ENCODE peak calls at places on chromosome 20, in six cellular contexts. One of them, this sample, is unnamed.

GRCh38 chr20:35240083-35240913 is 13.8 kb downstream of the MMP24 start:
- DNase-seq in Calu3: no peak
- DNase-seq in suprapubic skin: no peak
- DNase-seq in thoracic aorta: no peak
- DNase-seq in OCI-LY7: no peak
- DNase-seq in nephron progenitor cell: no peak
- DNase-seq in this sample: no peak

GRCh38 chr20:35048739-35049138 is 43.9 kb downstream of the TRPC4AP start:
- DNase-seq in suprapubic skin: no peak
- DNase-seq in OCI-LY7: no peak
- DNase-seq in Calu3: no peak
- DNase-seq in thoracic aorta: no peak
- DNase-seq in nephron progenitor cell: no peak
- DNase-seq in this sample: no peak

GRCh38 chr20:56664791-56665190 is 35.7 kb downstream of the TFAP2C start:
- DNase-seq in OCI-LY7: no peak
- DNase-seq in suprapubic skin: no peak
- DNase-seq in Calu3: no peak
- DNase-seq in thoracic aorta: no peak
- DNase-seq in nephron progenitor cell: no peak
- DNase-seq in this sample: no peak

GRCh38 chr20:64049060-64049886 is at the start of gene SOX18:
- DNase-seq in Calu3: peak; percentile 52
- DNase-seq in suprapubic skin: no peak
- DNase-seq in thoracic aorta: no peak
- DNase-seq in OCI-LY7: no peak
- DNase-seq in nephron progenitor cell: peak; percentile 69
- DNase-seq in this sample: no peak

GRCh38 chr20:14568225-14568624 is 230.8 kb upstream of the FLRT3 start:
- DNase-seq in thoracic aorta: no peak
- DNase-seq in suprapubic skin: no peak
- DNase-seq in OCI-LY7: no peak
- DNase-seq in nephron progenitor cell: no peak
- DNase-seq in Calu3: no peak
- DNase-seq in this sample: no peak

GRCh38 chr20:37430778-37431460 is 85.0 kb downstream of the SRC start:
- DNase-seq in nephron progenitor cell: no peak
- DNase-seq in OCI-LY7: no peak
- DNase-seq in suprapubic skin: no peak
- DNase-seq in thoracic aorta: no peak
- DNase-seq in Calu3: no peak
- DNase-seq in this sample: no peak

GRCh38 chr20:51383891-51384510 is 158.5 kb downstream of the NFATC2 start:
- DNase-seq in suprapubic skin: no peak
- DNase-seq in Calu3: no peak
- DNase-seq in nephron progenitor cell: no peak
- DNase-seq in OCI-LY7: no peak
- DNase-seq in thoracic aorta: no peak
- DNase-seq in this sample: no peak

GRCh38 chr20:50815162-50815989 is 20.5 kb downstream of the BCAS4 start:
- DNase-seq in nephron progenitor cell: no peak
- DNase-seq in Calu3: peak; percentile 24
- DNase-seq in suprapubic skin: no peak
- DNase-seq in thoracic aorta: no peak
- DNase-seq in OCI-LY7: peak; percentile 92
- DNase-seq in this sample: no peak

GRCh38 chr20:8424986-8425385 is 292.9 kb downstream of the PLCB1 start:
- DNase-seq in nephron progenitor cell: no peak
- DNase-seq in OCI-LY7: no peak
- DNase-seq in thoracic aorta: no peak
- DNase-seq in suprapubic skin: no peak
- DNase-seq in Calu3: no peak
- DNase-seq in this sample: no peak

GRCh38 chr20:54650201-54650722 is 174.9 kb downstream of the DOK5 start:
- DNase-seq in Calu3: no peak
- DNase-seq in OCI-LY7: no peak
- DNase-seq in thoracic aorta: no peak
- DNase-seq in nephron progenitor cell: no peak
- DNase-seq in suprapubic skin: no peak
- DNase-seq in this sample: no peak

GRCh38 chr20:38337561-38338140 is 8.6 kb upstream of the LBP start:
- DNase-seq in suprapubic skin: no peak
- DNase-seq in Calu3: peak; percentile 64
- DNase-seq in thoracic aorta: no peak
- DNase-seq in nephron progenitor cell: peak; percentile 53
- DNase-seq in OCI-LY7: peak; percentile 29
- DNase-seq in this sample: peak; percentile 31

GRCh38 chr20:54212226-54212625 is 4.3 kb downstream of the PFDN4 start:
- DNase-seq in OCI-LY7: no peak
- DNase-seq in suprapubic skin: no peak
- DNase-seq in Calu3: no peak
- DNase-seq in thoracic aorta: no peak
- DNase-seq in nephron progenitor cell: no peak
- DNase-seq in this sample: no peak

GRCh38 chr20:50891138-50891537 is 40.1 kb downstream of the ADNP start:
- DNase-seq in suprapubic skin: no peak
- DNase-seq in nephron progenitor cell: no peak
- DNase-seq in Calu3: no peak
- DNase-seq in thoracic aorta: no peak
- DNase-seq in OCI-LY7: no peak
- DNase-seq in this sample: no peak

GRCh38 chr20:57272883-57273282 is 6.4 kb upstream of the BMP7 start:
- DNase-seq in nephron progenitor cell: no peak
- DNase-seq in Calu3: no peak
- DNase-seq in suprapubic skin: no peak
- DNase-seq in thoracic aorta: no peak
- DNase-seq in OCI-LY7: peak; percentile 67
- DNase-seq in this sample: no peak

GRCh38 chr20:6698056-6698455 is 69.4 kb upstream of the BMP2 start:
- DNase-seq in OCI-LY7: no peak
- DNase-seq in thoracic aorta: no peak
- DNase-seq in suprapubic skin: no peak
- DNase-seq in Calu3: peak; percentile 68
- DNase-seq in nephron progenitor cell: no peak
- DNase-seq in this sample: no peak

GRCh38 chr20:35243317-35243716 is 16.8 kb downstream of the MMP24 start:
- DNase-seq in Calu3: no peak
- DNase-seq in nephron progenitor cell: no peak
- DNase-seq in suprapubic skin: no peak
- DNase-seq in OCI-LY7: no peak
- DNase-seq in thoracic aorta: no peak
- DNase-seq in this sample: no peak

GRCh38 chr20:44839481-44839880 is 29.1 kb upstream of the RIMS4 start:
- DNase-seq in nephron progenitor cell: no peak
- DNase-seq in Calu3: no peak
- DNase-seq in suprapubic skin: no peak
- DNase-seq in thoracic aorta: no peak
- DNase-seq in OCI-LY7: no peak
- DNase-seq in this sample: no peak

GRCh38 chr20:33516882-33517281 is 27.0 kb downstream of the CBFA2T2 start:
- DNase-seq in nephron progenitor cell: no peak
- DNase-seq in suprapubic skin: no peak
- DNase-seq in OCI-LY7: peak; percentile 22
- DNase-seq in Calu3: no peak
- DNase-seq in thoracic aorta: no peak
- DNase-seq in this sample: no peak

GRCh38 chr20:12170406-12170805 is 252.7 kb downstream of the BTBD3 start:
- DNase-seq in suprapubic skin: no peak
- DNase-seq in OCI-LY7: no peak
- DNase-seq in nephron progenitor cell: no peak
- DNase-seq in thoracic aorta: no peak
- DNase-seq in Calu3: no peak
- DNase-seq in this sample: no peak

GRCh38 chr20:34015401-34016335 is 22.0 kb downstream of the RALY start:
- DNase-seq in nephron progenitor cell: no peak
- DNase-seq in suprapubic skin: no peak
- DNase-seq in thoracic aorta: no peak
- DNase-seq in OCI-LY7: no peak
- DNase-seq in Calu3: no peak
- DNase-seq in this sample: no peak

GRCh38 chr20:50015993-50016770 is 33.4 kb downstream of the SNAI1 start:
- DNase-seq in OCI-LY7: no peak
- DNase-seq in suprapubic skin: no peak
- DNase-seq in Calu3: no peak
- DNase-seq in thoracic aorta: no peak
- DNase-seq in nephron progenitor cell: peak; percentile 61
- DNase-seq in this sample: no peak

GRCh38 chr20:52098186-52098585 is 93.4 kb downstream of the ZFP64 start:
- DNase-seq in thoracic aorta: no peak
- DNase-seq in nephron progenitor cell: no peak
- DNase-seq in suprapubic skin: no peak
- DNase-seq in OCI-LY7: no peak
- DNase-seq in Calu3: no peak
- DNase-seq in this sample: no peak

GRCh38 chr20:833121-833449 is 430 bp upstream of the FAM110A start:
- DNase-seq in thoracic aorta: no peak
- DNase-seq in nephron progenitor cell: no peak
- DNase-seq in Calu3: no peak
- DNase-seq in OCI-LY7: no peak
- DNase-seq in suprapubic skin: no peak
- DNase-seq in this sample: no peak

GRCh38 chr20:835220-836045 is 1.9 kb downstream of the FAM110A start:
- DNase-seq in suprapubic skin: no peak
- DNase-seq in OCI-LY7: peak; percentile 35
- DNase-seq in nephron progenitor cell: no peak
- DNase-seq in Calu3: no peak
- DNase-seq in thoracic aorta: no peak
- DNase-seq in this sample: no peak

GRCh38 chr20:834151-834747 is 734 bp downstream of the FAM110A start:
- DNase-seq in Calu3: no peak
- DNase-seq in nephron progenitor cell: no peak
- DNase-seq in thoracic aorta: no peak
- DNase-seq in OCI-LY7: no peak
- DNase-seq in suprapubic skin: no peak
- DNase-seq in this sample: no peak

GRCh38 chr20:831956-832355 is 1.6 kb upstream of the FAM110A start:
- DNase-seq in Calu3: no peak
- DNase-seq in suprapubic skin: no peak
- DNase-seq in OCI-LY7: no peak
- DNase-seq in nephron progenitor cell: no peak
- DNase-seq in thoracic aorta: no peak
- DNase-seq in this sample: no peak

DNA sequence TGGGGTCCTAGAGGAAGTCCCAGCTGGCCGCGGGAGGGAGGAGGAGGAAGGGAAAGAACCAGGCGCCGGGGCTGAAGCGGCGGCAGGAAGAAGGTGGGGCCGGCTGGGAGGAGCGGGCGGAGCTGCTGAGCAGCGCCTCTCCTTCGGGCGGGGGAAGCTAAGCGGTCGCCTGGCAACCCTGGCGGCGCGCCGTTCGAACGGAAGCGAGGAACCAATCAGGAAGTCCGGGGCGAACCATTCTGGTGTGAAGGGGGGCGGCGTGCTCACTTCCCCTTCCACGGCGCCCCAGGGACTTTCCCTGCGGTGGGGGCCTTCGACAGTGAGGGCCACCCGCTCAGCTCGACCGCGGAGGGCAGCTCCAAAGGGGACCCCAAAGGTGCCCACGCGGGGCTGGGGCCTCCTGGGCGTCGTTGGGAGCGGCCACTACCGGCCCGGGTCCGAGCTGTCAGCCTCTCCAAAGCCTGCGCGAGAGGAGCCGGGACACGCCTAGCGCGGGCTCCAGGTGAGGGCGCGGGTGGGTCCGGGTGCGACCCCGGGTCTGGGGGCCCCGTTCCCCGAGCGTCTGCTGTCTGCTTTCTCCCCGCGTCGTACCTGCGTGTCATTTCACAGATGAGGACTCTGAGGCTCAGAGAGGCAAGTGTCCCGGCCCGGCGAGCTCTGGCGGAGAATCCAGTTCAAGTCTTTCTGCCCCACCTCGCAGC is at the start of gene FAM110A:
- DNase-seq in nephron progenitor cell: peak; percentile 93
- DNase-seq in suprapubic skin: peak; percentile 98
- DNase-seq in thoracic aorta: peak; percentile 85
- DNase-seq in Calu3: peak; percentile 90
- DNase-seq in OCI-LY7: peak; percentile 95
- DNase-seq in this sample: peak; percentile 78
- TF ChIP-seq CTCF in nephron progenitor cell: no peak
- TF ChIP-seq CTCF in suprapubic skin: no peak
- TF ChIP-seq CTCF in thoracic aorta: no peak
- TF ChIP-seq CTCF in Calu3: no peak
- TF ChIP-seq CTCF in OCI-LY7: no peak
- TF ChIP-seq CTCF in this sample: no peak

GRCh38 chr20:46057856-46058655 is 29.0 kb downstream of the SLC12A5 start:
- DNase-seq in thoracic aorta: no peak
- DNase-seq in Calu3: no peak
- DNase-seq in suprapubic skin: peak; percentile 61
- DNase-seq in OCI-LY7: no peak
- DNase-seq in nephron progenitor cell: peak; percentile 44
- DNase-seq in this sample: no peak
- TF ChIP-seq CTCF in thoracic aorta: no peak
- TF ChIP-seq CTCF in Calu3: no peak
- TF ChIP-seq CTCF in suprapubic skin: peak; percentile 7
- TF ChIP-seq CTCF in OCI-LY7: no peak
- TF ChIP-seq CTCF in nephron progenitor cell: peak; percentile 34
- TF ChIP-seq CTCF in this sample: no peak

DNA sequence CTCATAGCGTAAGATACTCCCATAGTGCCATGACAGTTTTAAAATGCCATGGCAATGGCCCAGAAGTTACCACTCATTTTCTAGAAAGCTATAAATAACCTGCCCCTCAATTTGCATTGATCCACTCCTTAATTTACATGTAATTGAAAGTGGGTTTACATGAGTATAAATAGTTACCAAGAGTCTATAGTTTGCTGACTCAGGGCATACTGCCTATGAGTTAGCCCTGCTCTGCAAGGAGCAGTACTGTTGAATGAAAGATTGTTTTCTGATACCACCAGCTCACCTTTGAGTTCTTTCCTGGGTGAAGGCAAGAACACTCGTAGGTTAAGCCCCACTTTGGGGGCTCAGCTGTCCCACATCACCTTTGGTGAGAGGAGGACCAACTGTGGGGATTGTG is 6.3 kb upstream of the ZNF334 start:
- DNase-seq in Calu3: no peak
- DNase-seq in suprapubic skin: no peak
- DNase-seq in OCI-LY7: no peak
- DNase-seq in thoracic aorta: no peak
- DNase-seq in nephron progenitor cell: no peak
- DNase-seq in this sample: no peak
- TF ChIP-seq CTCF in Calu3: no peak
- TF ChIP-seq CTCF in suprapubic skin: no peak
- TF ChIP-seq CTCF in OCI-LY7: no peak
- TF ChIP-seq CTCF in thoracic aorta: no peak
- TF ChIP-seq CTCF in nephron progenitor cell: no peak
- TF ChIP-seq CTCF in this sample: no peak

GRCh38 chr20:290081-290831 is at the start of gene C20orf96:
- DNase-seq in nephron progenitor cell: peak; percentile 94
- DNase-seq in OCI-LY7: peak; percentile 96
- DNase-seq in thoracic aorta: peak; percentile 60
- DNase-seq in Calu3: peak; percentile 85
- DNase-seq in suprapubic skin: peak; percentile 94
- DNase-seq in this sample: peak; percentile 76
- TF ChIP-seq CTCF in nephron progenitor cell: no peak
- TF ChIP-seq CTCF in OCI-LY7: peak; percentile 56
- TF ChIP-seq CTCF in thoracic aorta: peak; percentile 52
- TF ChIP-seq CTCF in Calu3: no peak
- TF ChIP-seq CTCF in suprapubic skin: no peak
- TF ChIP-seq CTCF in this sample: no peak

DNA sequence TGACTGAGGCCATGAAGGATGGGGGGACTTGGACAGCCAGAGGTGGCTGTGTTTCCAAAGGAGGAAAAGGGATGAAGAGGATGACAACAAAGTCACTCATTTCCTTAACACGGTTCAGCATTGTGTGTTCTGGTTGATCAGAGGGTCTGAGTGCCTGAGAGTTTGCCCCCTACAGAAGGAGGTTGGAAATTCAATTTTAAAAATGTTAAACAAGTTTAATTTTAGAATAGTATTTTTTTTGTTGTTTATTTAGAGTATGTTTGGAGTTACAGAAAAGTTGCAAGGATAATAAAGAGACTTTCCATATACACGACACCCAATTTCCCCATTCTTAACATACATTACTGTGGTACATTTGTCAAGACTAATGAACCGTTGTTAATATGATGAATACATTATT is 10.3 kb upstream of the VAPB start:
- DNase-seq in nephron progenitor cell: no peak
- DNase-seq in OCI-LY7: no peak
- DNase-seq in suprapubic skin: no peak
- DNase-seq in thoracic aorta: no peak
- DNase-seq in Calu3: no peak
- DNase-seq in this sample: no peak
- TF ChIP-seq CTCF in nephron progenitor cell: no peak
- TF ChIP-seq CTCF in OCI-LY7: peak; percentile 53
- TF ChIP-seq CTCF in suprapubic skin: no peak
- TF ChIP-seq CTCF in thoracic aorta: no peak
- TF ChIP-seq CTCF in Calu3: peak; percentile 10
- TF ChIP-seq CTCF in this sample: no peak

This sample was measured in omental fat pad.